ENCODE peak calls at places on chromosomes 11 and 22, in ten cellular contexts. R is dorsolateral prefrontal cortex; J is activated CD8-positive, alpha-beta T cell treated with anti-CD3 and anti-CD28 coated beads for 36 hours; I is PC-3; N is AG09319; A is astrocyte of the spinal cord; Q is fibroblast of lung; H is testis; X is HepG2; Y is hepatocyte. Z is an unnamed sample.

GRCh38 chr11:95327273-95327948 is 96.4 kb upstream of the SESN3 start:
- DNase-seq in N (no peak), I (no peak), J (no peak), A (no peak), R (no peak), Q (no peak), X (no peak), Y (no peak), H (no peak), Z (peak)

GRCh38 chr22:46968848-46969247 is 206.4 kb downstream of the TBC1D22A start:
- DNase-seq in H (no peak), N (no peak), R (no peak), X (no peak), Q (no peak), Y (no peak), A (no peak), I (no peak), J (no peak), Z (no peak)

GRCh38 chr22:49692499-49693225 is 135.0 kb downstream of the BRD1 start:
- DNase-seq in I (no peak), J (no peak), X (no peak), N (no peak), A (no peak), R (no peak), Q (no peak), H (no peak), Y (no peak), Z (no peak)

GRCh38 chr11:122523841-122524531 is 131.5 kb upstream of the UBASH3B start:
- DNase-seq in Y (peak), X (no peak), J (no peak), Q (no peak), N (peak), R (no peak), H (no peak), A (peak), I (no peak), Z (no peak)

GRCh38 chr11:71184421-71185210 is 67.8 kb downstream of the SHANK2 start:
- DNase-seq in J (no peak), Q (no peak), R (no peak), A (no peak), H (no peak), X (no peak), N (no peak), Y (no peak), I (no peak), Z (no peak)

GRCh38 chr11:110362916-110363574 is 66.6 kb upstream of the RDX start:
- DNase-seq in J (no peak), X (peak), R (peak), H (no peak), I (peak), Y (peak), N (no peak), A (no peak), Q (peak), Z (peak)

GRCh38 chr11:43868852-43869567 is 11.6 kb upstream of the ALKBH3 start:
- DNase-seq in I (peak), R (no peak), N (peak), Q (peak), X (peak), H (no peak), J (peak), A (peak), Y (peak), Z (no peak)

GRCh38 chr11:83564845-83565244 is 278.7 kb upstream of the CCDC90B start:
- DNase-seq in Q (no peak), J (no peak), R (no peak), Y (no peak), A (no peak), H (no peak), N (no peak), X (no peak), I (no peak), Z (no peak)

DNA sequence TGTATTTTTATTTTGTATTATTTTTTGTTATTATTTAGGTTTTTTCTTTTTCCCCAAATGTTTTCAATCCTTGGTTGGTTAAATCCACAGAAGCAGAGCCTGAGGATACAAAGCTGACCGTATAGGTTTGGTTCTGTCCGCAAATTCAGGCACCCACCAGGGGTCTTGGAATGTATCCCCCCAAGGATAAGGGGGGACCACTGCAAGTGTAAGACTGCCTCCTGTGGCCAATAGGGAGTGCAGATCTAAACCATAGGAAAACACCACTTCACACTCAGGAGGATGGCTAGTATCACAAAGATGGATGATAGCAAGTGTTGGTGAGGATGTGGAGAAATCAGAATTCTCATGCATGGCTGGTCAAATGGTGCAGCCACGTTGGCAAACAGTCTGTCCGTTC is 20.0 kb downstream of the CPT1A start:
- DNase-seq in I (no peak), J (no peak), R (no peak), X (no peak), N (no peak), Q (no peak), H (no peak), A (no peak), Y (no peak), Z (no peak)
- TF ChIP-seq CTCF in I (peak), J (no peak), R (no peak), X (no peak), N (no peak), Q (no peak), H (peak), A (peak), Y (no peak), Z (no peak)

GRCh38 chr11:78902771-78903507 is 328.3 kb upstream of the NARS2 start:
- DNase-seq in Q (no peak), J (no peak), H (peak), X (no peak), A (no peak), I (no peak), R (no peak), N (no peak), Y (no peak), Z (no peak)
- TF ChIP-seq CTCF in Q (no peak), J (no peak), H (no peak), X (no peak), A (no peak), I (no peak), R (no peak), N (no peak), Y (no peak), Z (no peak)

DNA sequence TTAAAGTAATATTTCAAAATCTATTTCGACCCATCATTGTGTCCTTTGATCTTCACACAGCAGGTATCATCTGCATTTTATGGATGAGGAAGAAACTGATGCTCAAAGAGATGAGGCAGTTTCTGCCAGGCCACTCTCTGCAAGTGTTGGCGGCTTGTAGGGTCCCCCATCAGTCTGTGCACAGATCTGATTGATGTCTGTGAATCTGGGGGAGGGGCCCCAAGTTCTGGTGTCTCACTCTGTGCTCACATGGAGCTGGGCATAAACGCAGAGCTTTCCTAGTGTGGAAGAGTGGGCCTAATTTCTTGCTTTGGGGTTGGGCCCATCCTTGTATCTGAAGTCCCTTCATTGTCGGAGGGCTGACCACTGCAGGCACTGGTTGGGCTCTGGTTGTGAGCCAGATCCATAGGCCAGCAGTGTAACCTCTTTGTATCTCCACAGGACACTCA is 1.6 kb upstream of the TRMT2A start:
- DNase-seq in I (no peak), J (peak), X (no peak), Q (no peak), R (no peak), A (no peak), H (no peak), N (no peak), Y (no peak), Z (no peak)
- TF ChIP-seq CTCF in I (no peak), J (no peak), X (no peak), Q (no peak), R (no peak), A (no peak), H (no peak), N (no peak), Y (no peak), Z (no peak)

GRCh38 chr11:76670475-76671235 is at the start of gene LRRC32:
- DNase-seq in I (no peak), Y (peak), Q (no peak), N (no peak), H (peak), A (no peak), X (no peak), R (no peak), J (peak), Z (peak)
- TF ChIP-seq CTCF in I (no peak), Y (peak), Q (no peak), N (no peak), H (no peak), A (no peak), X (no peak), R (no peak), J (peak), Z (no peak)

DNA sequence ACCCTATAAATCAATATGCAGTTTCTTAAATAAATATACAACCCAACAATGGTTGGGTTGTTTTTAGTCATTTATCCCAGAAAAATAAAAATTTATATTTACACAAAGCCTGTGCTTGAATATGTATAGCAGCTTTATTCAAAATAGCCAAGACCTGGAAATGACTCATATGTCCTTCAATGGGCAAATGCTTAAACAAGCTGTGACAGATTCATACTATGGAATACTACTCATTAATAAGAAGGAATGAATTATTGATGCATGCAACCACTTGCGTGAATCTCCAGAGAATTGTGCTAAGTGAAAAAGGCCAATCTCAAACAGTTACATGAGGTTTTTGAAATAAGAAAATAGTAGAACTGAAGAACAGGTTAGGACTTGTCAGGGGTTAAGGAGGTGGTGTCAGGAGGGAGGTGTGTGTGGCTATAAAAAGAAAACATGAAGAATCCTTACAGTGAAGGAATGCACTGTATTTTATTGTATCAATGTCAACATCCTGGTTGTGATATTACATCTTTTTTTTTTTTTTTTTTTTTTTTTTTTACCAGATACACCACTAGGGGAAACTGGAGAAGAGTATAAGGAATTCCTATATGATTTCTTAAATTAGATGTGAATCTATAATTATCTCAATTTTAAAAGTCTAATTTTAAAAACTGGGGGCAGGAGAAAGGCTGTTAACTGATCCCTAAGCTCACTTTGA is 82.4 kb upstream of the CD44 start:
- DNase-seq in J (no peak), A (no peak), R (no peak), Q (no peak), N (no peak), X (no peak), Y (no peak), I (peak), H (no peak), Z (no peak)
- TF ChIP-seq CTCF in J (no peak), A (no peak), R (no peak), Q (no peak), N (no peak), X (no peak), Y (no peak), I (no peak), H (no peak), Z (no peak)

GRCh38 chr22:48517039-48518030 is 1310.3 kb downstream of the BRD1 start:
- DNase-seq in Q (no peak), Y (no peak), A (no peak), H (peak), I (no peak), R (peak), J (no peak), X (peak), N (no peak), Z (no peak)
- TF ChIP-seq CTCF in Q (no peak), Y (no peak), A (no peak), H (no peak), I (no peak), R (peak), J (no peak), X (peak), N (no peak), Z (no peak)

DNA sequence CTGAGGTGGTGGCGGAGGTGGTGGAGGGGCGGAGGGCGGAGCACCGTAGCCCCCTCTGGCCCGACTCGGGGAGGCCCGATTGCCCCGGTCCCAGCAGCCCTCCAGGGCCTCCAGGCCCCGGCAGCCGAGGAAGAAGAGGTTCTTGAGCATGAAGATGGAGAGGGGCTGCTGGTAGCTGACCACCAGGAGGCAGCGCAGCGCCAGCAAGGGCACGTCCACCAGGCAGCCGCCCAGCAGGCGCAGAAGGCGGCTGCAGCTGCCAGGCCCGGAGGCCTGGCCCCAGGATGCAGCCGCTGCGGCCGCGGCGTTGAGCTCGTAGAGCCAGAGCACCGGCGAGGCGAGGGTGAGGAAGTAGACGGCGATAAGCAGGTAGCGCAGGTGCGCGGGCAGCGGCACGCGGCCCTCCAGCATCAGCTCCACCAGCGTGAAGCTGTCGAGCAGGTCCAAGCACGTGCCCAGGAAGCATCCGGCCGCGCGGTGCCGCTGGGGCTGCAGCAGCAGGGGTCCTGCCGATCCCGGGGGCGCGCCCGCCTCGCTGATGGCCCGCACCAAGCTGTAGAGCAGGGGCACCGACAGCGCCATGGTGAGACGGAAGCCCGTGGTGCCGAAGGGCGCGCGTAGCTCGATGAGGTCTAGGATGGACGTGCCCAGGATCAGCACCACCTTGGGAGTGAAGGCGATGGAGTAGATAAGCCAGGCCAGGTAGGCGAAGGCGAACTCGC is 1.5 kb downstream of the TMEM121B start:
- DNase-seq in X (no peak), R (no peak), N (no peak), H (no peak), J (peak), Y (no peak), A (no peak), Q (peak), I (peak), Z (peak)
- TF ChIP-seq CTCF in X (peak), R (peak), N (no peak), H (no peak), J (peak), Y (no peak), A (peak), Q (peak), I (peak), Z (peak)

GRCh38 chr11:34148504-34149165 is 43.2 kb downstream of the NAT10 start:
- DNase-seq in N (no peak), H (no peak), Q (no peak), I (no peak), X (no peak), Y (no peak), R (no peak), J (no peak), A (no peak), Z (no peak)

GRCh38 chr11:34149274-34149673 is 43.8 kb downstream of the NAT10 start:
- DNase-seq in Y (no peak), I (no peak), X (no peak), R (no peak), H (no peak), J (no peak), A (no peak), Q (no peak), N (no peak), Z (no peak)

GRCh38 chr11:34150494-34151151 is 45.2 kb downstream of the NAT10 start:
- DNase-seq in N (peak), H (no peak), A (no peak), J (no peak), X (no peak), Y (no peak), I (no peak), R (no peak), Q (no peak), Z (no peak)

GRCh38 chr11:34151166-34151565 is 45.7 kb downstream of the NAT10 start:
- DNase-seq in Q (no peak), J (no peak), X (no peak), N (no peak), R (no peak), A (no peak), Y (no peak), H (no peak), I (no peak), Z (no peak)

GRCh38 chr11:34149786-34150185 is 44.4 kb downstream of the NAT10 start:
- DNase-seq in J (no peak), H (no peak), R (no peak), N (no peak), Y (no peak), Q (peak), I (peak), X (no peak), A (no peak), Z (peak)
- TF ChIP-seq CTCF in J (no peak), H (no peak), R (peak), N (peak), Y (peak), Q (peak), I (peak), X (peak), A (peak), Z (peak)

DNA sequence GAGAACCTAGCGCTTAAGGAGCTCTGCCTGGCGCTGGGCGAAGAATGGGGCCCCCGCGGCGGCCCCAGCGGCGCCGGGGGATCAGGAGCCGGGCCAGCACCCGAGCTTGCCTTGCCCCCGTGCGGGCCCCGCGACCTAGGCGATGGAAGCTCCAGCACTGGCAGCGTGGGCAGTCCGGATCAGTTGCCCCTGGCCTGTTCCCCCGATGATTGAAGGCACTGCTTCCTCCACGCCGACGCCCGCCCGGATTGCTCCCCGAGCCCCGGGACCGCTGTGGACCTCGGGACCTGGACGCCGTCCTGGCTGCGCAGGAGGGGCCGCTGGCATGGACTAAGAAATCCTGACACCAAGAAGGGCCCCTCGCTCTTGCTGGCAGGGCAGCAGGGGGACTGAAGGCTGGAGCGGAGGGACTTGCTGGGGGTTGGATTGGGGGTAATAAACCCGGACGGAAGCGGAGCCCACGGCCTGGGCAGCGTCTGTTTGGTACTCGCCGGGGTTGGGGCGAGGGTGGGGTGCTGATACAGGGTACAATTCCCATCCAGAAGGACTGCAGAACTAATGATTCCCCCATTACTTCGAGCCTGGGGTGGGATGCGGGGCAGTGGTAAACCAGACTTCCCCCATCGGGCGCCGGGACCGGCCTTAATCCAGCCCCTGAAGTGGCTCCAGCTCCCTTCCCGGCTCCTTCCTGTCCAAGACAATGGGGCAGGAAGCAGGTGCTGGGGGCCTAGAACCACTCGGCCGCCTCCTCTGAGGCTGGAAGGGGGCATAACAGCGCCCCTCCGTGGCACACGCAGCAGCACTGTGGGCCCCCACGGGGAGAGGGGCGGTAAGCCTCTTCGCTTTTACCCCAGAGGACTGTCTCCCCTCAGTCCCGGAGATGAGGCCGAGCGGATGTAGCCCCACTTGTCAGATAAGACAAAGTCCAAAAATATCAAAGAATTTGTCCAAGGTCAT is 985 bp downstream of the CCDC85B start:
- DNase-seq in N (no peak), Y (no peak), R (no peak), H (peak), X (peak), I (peak), J (peak), Q (peak), A (peak), Z (peak)
- TF ChIP-seq CTCF in N (peak), Y (peak), R (peak), H (no peak), X (peak), I (peak), J (peak), Q (peak), A (peak), Z (no peak)

Z was measured in Calu3.